ENCODE peak calls at places on chromosomes 5 and 9, in eight cellular contexts. H, J, W, E, C, M, A and K are unnamed samples.

GRCh38 chr9:71796368-71796767 is 28.1 kb upstream of the CEMIP2 start:
- DNase-seq in M (no peak), A (no peak), W (no peak), C (no peak), J (no peak), E (no peak), H (no peak), K (no peak)

GRCh38 chr5:135179308-135179980 is 145.4 kb upstream of the PITX1 start:
- DNase-seq in W (no peak), H (no peak), C (no peak), A (no peak), M (no peak), J (no peak), E (no peak), K (no peak)

GRCh38 chr5:108524564-108524963 is 142.7 kb upstream of the FBXL17 start:
- DNase-seq in J (no peak), M (no peak), H (no peak), A (no peak), E (no peak), C (no peak), W (no peak), K (no peak)

GRCh38 chr9:129712595-129713524 is 40.0 kb downstream of the PTGES start:
- DNase-seq in M (no peak), C (no peak), J (no peak), E (peak), H (no peak), A (peak), W (peak), K (no peak)

GRCh38 chr5:112977440-112977861 is 853 bp downstream of the DCP2 start:
- DNase-seq in J (no peak), M (no peak), E (no peak), C (no peak), W (peak), A (no peak), H (no peak), K (no peak)

GRCh38 chr9:20728493-20729220 is 44.6 kb downstream of the FOCAD start:
- DNase-seq in W (peak), A (no peak), J (no peak), H (no peak), E (no peak), M (no peak), C (no peak), K (no peak)

GRCh38 chr9:135216236-135216635 is 128.8 kb downstream of the OLFM1 start:
- DNase-seq in C (no peak), A (no peak), J (no peak), M (no peak), E (no peak), W (no peak), H (no peak), K (no peak)

GRCh38 chr9:92736816-92737606 is 27.6 kb downstream of the BICD2 start:
- DNase-seq in A (peak), C (no peak), M (peak), J (no peak), H (no peak), E (no peak), W (no peak), K (no peak)

GRCh38 chr9:37302277-37302676 is 120.2 kb upstream of the GRHPR start:
- DNase-seq in A (no peak), H (no peak), J (no peak), E (no peak), C (no peak), W (no peak), M (no peak), K (no peak)

GRCh38 chr5:83397658-83398057 is 73.9 kb upstream of the VCAN start:
- DNase-seq in C (no peak), J (no peak), W (no peak), M (no peak), H (no peak), A (no peak), E (no peak), K (no peak)

GRCh38 chr5:133225671-133226152 is 173.9 kb downstream of the HSPA4 start:
- DNase-seq in A (no peak), E (peak), H (no peak), W (peak), J (no peak), M (no peak), C (no peak), K (no peak)

GRCh38 chr9:99590879-99591278 is 230.8 kb upstream of the NR4A3 start:
- DNase-seq in A (no peak), C (no peak), W (no peak), H (no peak), E (no peak), M (no peak), J (no peak), K (no peak)

GRCh38 chr5:66655395-66656324 is 59.5 kb downstream of the MAST4 start:
- DNase-seq in E (no peak), A (no peak), J (no peak), H (no peak), C (no peak), M (no peak), W (peak), K (no peak)

GRCh38 chr9:136059321-136059791 is 35.7 kb downstream of the NACC2 start:
- DNase-seq in M (peak), J (no peak), W (no peak), A (no peak), H (no peak), C (peak), E (peak), K (no peak)

GRCh38 chr5:11981986-11982385 is 77.7 kb upstream of the CTNND2 start:
- DNase-seq in E (no peak), C (no peak), J (no peak), H (no peak), W (no peak), A (no peak), M (no peak), K (no peak)

GRCh38 chr9:92748233-92748497 is 16.5 kb downstream of the BICD2 start:
- DNase-seq in W (no peak), E (no peak), A (no peak), H (no peak), J (no peak), C (no peak), M (no peak), K (no peak)

GRCh38 chr5:174119386-174119785 is 73.9 kb downstream of the NSG2 start:
- DNase-seq in H (no peak), J (no peak), W (no peak), E (no peak), C (no peak), A (no peak), M (no peak), K (no peak)

GRCh38 chr5:140205216-140205615 is 30.2 kb downstream of the CYSTM1 start:
- DNase-seq in E (no peak), M (no peak), W (no peak), A (no peak), H (no peak), J (no peak), C (no peak), K (no peak)

GRCh38 chr9:120948824-120949223 is 22.2 kb upstream of the TRAF1 start:
- DNase-seq in A (no peak), C (no peak), M (no peak), E (no peak), J (no peak), W (no peak), H (no peak), K (no peak)

GRCh38 chr5:170632985-170633234 is 129.1 kb downstream of the KCNIP1 start:
- DNase-seq in A (no peak), H (peak), J (no peak), M (peak), C (peak), W (no peak), E (peak), K (no peak)

GRCh38 chr5:677131-678101 is 15.7 kb downstream of the TPPP start:
- DNase-seq in W (no peak), E (peak), M (no peak), J (no peak), H (no peak), C (peak), A (no peak), K (no peak)

GRCh38 chr5:51748667-51749066 is 365.4 kb downstream of the ISL1 start:
- DNase-seq in H (no peak), C (no peak), A (no peak), M (no peak), E (no peak), J (no peak), W (no peak), K (no peak)

GRCh38 chr5:55897905-55898304 is 46.7 kb downstream of the IL31RA start:
- DNase-seq in W (peak), H (no peak), M (no peak), A (no peak), E (no peak), J (no peak), C (no peak), K (no peak)

GRCh38 chr5:6551287-6551954 is 81.4 kb downstream of the NSUN2 start:
- DNase-seq in E (no peak), H (no peak), M (no peak), A (no peak), C (no peak), W (peak), J (no peak), K (no peak)

GRCh38 chr9:101433229-101433628 is 2.3 kb downstream of the ALDOB start:
- DNase-seq in J (no peak), A (no peak), C (no peak), W (no peak), M (no peak), H (no peak), E (no peak), K (no peak)

GRCh38 chr5:55445817-55446216 is 88.9 kb downstream of the PLPP1 start:
- DNase-seq in C (no peak), M (no peak), W (no peak), H (no peak), A (no peak), J (no peak), E (no peak), K (no peak)

GRCh38 chr9:123119566-123119965 is 86.1 kb downstream of the GPR21 start:
- DNase-seq in C (no peak), H (no peak), J (no peak), E (no peak), A (no peak), M (no peak), W (peak), K (no peak)

GRCh38 chr5:180868960-180869359 is 7.9 kb upstream of the ZFP62 start:
- DNase-seq in A (peak), W (peak), M (peak), H (peak), J (peak), E (no peak), C (peak), K (no peak)

GRCh38 chr9:61665330-61665751 is 475.5 kb downstream of the SPATA31A7 start:
- DNase-seq in H (no peak), A (no peak), M (peak), W (no peak), C (no peak), J (no peak), E (peak), K (no peak)

GRCh38 chr9:108125541-108125940 is 636.0 kb upstream of the KLF4 start:
- DNase-seq in A (peak), C (no peak), E (no peak), M (no peak), H (no peak), J (no peak), W (no peak), K (no peak)

GRCh38 chr9:137150485-137151060 is 11.6 kb downstream of the GRIN1 start:
- DNase-seq in W (peak), E (no peak), C (peak), A (peak), M (peak), J (peak), H (no peak), K (no peak)

GRCh38 chr5:112794410-112794809 is 56.7 kb downstream of the APC start:
- DNase-seq in J (no peak), C (no peak), M (no peak), A (no peak), H (no peak), W (no peak), E (no peak), K (no peak)

GRCh38 chr5:157596449-157596848 is 20.9 kb upstream of the ADAM19 start:
- DNase-seq in A (no peak), E (no peak), J (no peak), W (no peak), H (no peak), M (no peak), C (no peak), K (no peak)

GRCh38 chr5:16588434-16589214 is 28.2 kb downstream of the RETREG1 start:
- DNase-seq in A (no peak), W (no peak), M (no peak), C (peak), J (no peak), H (no peak), E (no peak), K (no peak)